ENCODE peak calls at places on chromosomes 16 and 17, in seven cellular contexts. I is keratinocyte, K is T-helper 2 cell, M is SHP77, X is SK-N-DZ, E is cardiac muscle cell, D is PC-3. H is an unnamed sample.

GRCh38 chr17:27282054-27282501 is 11.8 kb upstream of the WSB1 start:
- DNase-seq in I (no peak), K (no peak), M (no peak), X (no peak), E (no peak), D (no peak), H (no peak)

GRCh38 chr17:61362396-61362795 is 37.2 kb upstream of the TBX2 start:
- DNase-seq in I (no peak), K (no peak), M (no peak), X (no peak), E (no peak), D (no peak), H (no peak)

GRCh38 chr17:60640503-60640902 is 37.1 kb upstream of the BCAS3 start:
- DNase-seq in I (no peak), K (no peak), M (peak), X (peak), E (no peak), D (peak), H (peak)

GRCh38 chr17:83126275-83126930 is 47.0 kb downstream of the METRNL start:
- DNase-seq in I (no peak), K (no peak), M (no peak), X (no peak), E (no peak), D (no peak), H (no peak)

GRCh38 chr16:1533443-1533951 is at the start of gene TMEM204:
- DNase-seq in I (no peak), K (no peak), M (no peak), X (no peak), E (no peak), D (no peak), H (no peak)

GRCh38 chr16:84175351-84176081 is 11.3 kb downstream of the TAF1C start:
- DNase-seq in I (no peak), K (peak), M (no peak), X (peak), E (peak), D (peak), H (peak)

GRCh38 chr17:39597372-39598046 is 10.2 kb downstream of the NEUROD2 start:
- DNase-seq in I (no peak), K (no peak), M (no peak), X (no peak), E (no peak), D (no peak), H (no peak)

GRCh38 chr17:41869426-41869825 is 4.2 kb upstream of the KLHL11 start:
- DNase-seq in I (no peak), K (no peak), M (no peak), X (no peak), E (no peak), D (no peak), H (no peak)

GRCh38 chr17:50944902-50945720 is 79.0 kb upstream of the TOB1 start:
- DNase-seq in I (no peak), K (no peak), M (no peak), X (no peak), E (no peak), D (no peak), H (no peak)

GRCh38 chr17:55492951-55493350 is 18.3 kb downstream of the SMIM36 start:
- DNase-seq in I (no peak), K (no peak), M (no peak), X (no peak), E (no peak), D (no peak), H (no peak)

GRCh38 chr16:29974291-29975133 is 844 bp downstream of the TAOK2 start:
- DNase-seq in I (no peak), K (no peak), M (no peak), X (no peak), E (peak), D (peak), H (peak)

GRCh38 chr16:54123766-54124165 is 162.8 kb downstream of the IRX3 start:
- DNase-seq in I (no peak), K (no peak), M (no peak), X (no peak), E (no peak), D (no peak), H (no peak)

GRCh38 chr16:21603920-21604319 is 4.5 kb downstream of the METTL9 start:
- DNase-seq in I (no peak), K (no peak), M (no peak), X (no peak), E (peak), D (no peak), H (peak)

GRCh38 chr17:50631908-50632571 is 2.6 kb upstream of the ABCC3 start:
- DNase-seq in I (no peak), K (no peak), M (no peak), X (no peak), E (no peak), D (peak), H (no peak)